ENCODE peak calls at places on chromosomes 11 and 22, in eight cellular contexts. One of them, this sample, is unnamed.
A peak's percentile ranks its signal among the peaks of the same experiment; 100 is the strongest.

GRCh38 chr11:1834132-1834610 is 619 bp upstream of the SYT8 start:
- DNase-seq in CD4-positive, CD25-positive, alpha-beta regulatory T cell: no peak
- DNase-seq in ELR: no peak
- DNase-seq in activated CD4-positive, alpha-beta T cell treated with anti-CD3 and anti-CD28 coated beads for 24 hours: no peak
- DNase-seq in KBM-7: no peak
- DNase-seq in osteocyte: no peak
- DNase-seq in ACHN: no peak
- DNase-seq in SJSA1: no peak
- DNase-seq in this sample: no peak

GRCh38 chr11:110527146-110527545 is 97.4 kb downstream of the FDX1 start:
- DNase-seq in CD4-positive, CD25-positive, alpha-beta regulatory T cell: no peak
- DNase-seq in ELR: no peak
- DNase-seq in activated CD4-positive, alpha-beta T cell treated with anti-CD3 and anti-CD28 coated beads for 24 hours: no peak
- DNase-seq in KBM-7: no peak
- DNase-seq in osteocyte: no peak
- DNase-seq in ACHN: no peak
- DNase-seq in SJSA1: no peak
- DNase-seq in this sample: no peak

GRCh38 chr11:95092549-95093324 is 3.1 kb downstream of the ENDOD1 start:
- DNase-seq in CD4-positive, CD25-positive, alpha-beta regulatory T cell: no peak
- DNase-seq in ELR: peak; percentile 83
- DNase-seq in activated CD4-positive, alpha-beta T cell treated with anti-CD3 and anti-CD28 coated beads for 24 hours: peak; percentile 28
- DNase-seq in KBM-7: peak; percentile 28
- DNase-seq in osteocyte: no peak
- DNase-seq in ACHN: peak; percentile 59
- DNase-seq in SJSA1: no peak
- DNase-seq in this sample: no peak

GRCh38 chr11:70297341-70297740 is 26.9 kb downstream of the PPFIA1 start:
- DNase-seq in CD4-positive, CD25-positive, alpha-beta regulatory T cell: no peak
- DNase-seq in ELR: peak; percentile 65
- DNase-seq in activated CD4-positive, alpha-beta T cell treated with anti-CD3 and anti-CD28 coated beads for 24 hours: no peak
- DNase-seq in KBM-7: no peak
- DNase-seq in osteocyte: no peak
- DNase-seq in ACHN: no peak
- DNase-seq in SJSA1: no peak
- DNase-seq in this sample: no peak

GRCh38 chr11:11502303-11502828 is 119.4 kb downstream of the GALNT18 start:
- DNase-seq in CD4-positive, CD25-positive, alpha-beta regulatory T cell: no peak
- DNase-seq in ELR: no peak
- DNase-seq in activated CD4-positive, alpha-beta T cell treated with anti-CD3 and anti-CD28 coated beads for 24 hours: no peak
- DNase-seq in KBM-7: no peak
- DNase-seq in osteocyte: no peak
- DNase-seq in ACHN: no peak
- DNase-seq in SJSA1: no peak
- DNase-seq in this sample: no peak

GRCh38 chr11:134942633-134943032 is 530.6 kb upstream of the B3GAT1 start:
- DNase-seq in CD4-positive, CD25-positive, alpha-beta regulatory T cell: no peak
- DNase-seq in ELR: no peak
- DNase-seq in activated CD4-positive, alpha-beta T cell treated with anti-CD3 and anti-CD28 coated beads for 24 hours: no peak
- DNase-seq in KBM-7: no peak
- DNase-seq in osteocyte: peak; percentile 51
- DNase-seq in ACHN: no peak
- DNase-seq in SJSA1: no peak
- DNase-seq in this sample: no peak

GRCh38 chr22:25853501-25853900 is 111.5 kb downstream of the MYO18B start:
- DNase-seq in CD4-positive, CD25-positive, alpha-beta regulatory T cell: no peak
- DNase-seq in ELR: no peak
- DNase-seq in activated CD4-positive, alpha-beta T cell treated with anti-CD3 and anti-CD28 coated beads for 24 hours: no peak
- DNase-seq in KBM-7: no peak
- DNase-seq in osteocyte: no peak
- DNase-seq in ACHN: no peak
- DNase-seq in SJSA1: no peak
- DNase-seq in this sample: no peak

GRCh38 chr11:113376156-113376555 is 11.4 kb upstream of the ANKK1 start:
- DNase-seq in CD4-positive, CD25-positive, alpha-beta regulatory T cell: no peak
- DNase-seq in ELR: no peak
- DNase-seq in activated CD4-positive, alpha-beta T cell treated with anti-CD3 and anti-CD28 coated beads for 24 hours: no peak
- DNase-seq in KBM-7: peak; percentile 1
- DNase-seq in osteocyte: no peak
- DNase-seq in ACHN: no peak
- DNase-seq in SJSA1: no peak
- DNase-seq in this sample: no peak

GRCh38 chr11:88535916-88536547 is 198.5 kb upstream of the CTSC start:
- DNase-seq in CD4-positive, CD25-positive, alpha-beta regulatory T cell: no peak
- DNase-seq in ELR: peak; percentile 96
- DNase-seq in activated CD4-positive, alpha-beta T cell treated with anti-CD3 and anti-CD28 coated beads for 24 hours: no peak
- DNase-seq in KBM-7: no peak
- DNase-seq in osteocyte: no peak
- DNase-seq in ACHN: peak; percentile 90
- DNase-seq in SJSA1: peak; percentile 63
- DNase-seq in this sample: no peak

GRCh38 chr11:79244175-79244804 is 196.5 kb downstream of the TENM4 start:
- DNase-seq in CD4-positive, CD25-positive, alpha-beta regulatory T cell: no peak
- DNase-seq in ELR: peak; percentile 61
- DNase-seq in activated CD4-positive, alpha-beta T cell treated with anti-CD3 and anti-CD28 coated beads for 24 hours: no peak
- DNase-seq in KBM-7: no peak
- DNase-seq in osteocyte: no peak
- DNase-seq in ACHN: no peak
- DNase-seq in SJSA1: peak; percentile 43
- DNase-seq in this sample: no peak

GRCh38 chr11:65260756-65261590 is 789 bp upstream of the POLA2 start:
- DNase-seq in CD4-positive, CD25-positive, alpha-beta regulatory T cell: no peak
- DNase-seq in ELR: no peak
- DNase-seq in activated CD4-positive, alpha-beta T cell treated with anti-CD3 and anti-CD28 coated beads for 24 hours: no peak
- DNase-seq in KBM-7: no peak
- DNase-seq in osteocyte: no peak
- DNase-seq in ACHN: no peak
- DNase-seq in SJSA1: no peak
- DNase-seq in this sample: no peak

GRCh38 chr11:7903940-7904339 is 27.1 kb downstream of the OR10A6 start:
- DNase-seq in CD4-positive, CD25-positive, alpha-beta regulatory T cell: no peak
- DNase-seq in ELR: no peak
- DNase-seq in activated CD4-positive, alpha-beta T cell treated with anti-CD3 and anti-CD28 coated beads for 24 hours: no peak
- DNase-seq in KBM-7: no peak
- DNase-seq in osteocyte: no peak
- DNase-seq in ACHN: no peak
- DNase-seq in SJSA1: no peak
- DNase-seq in this sample: no peak

GRCh38 chr11:29025001-29025400 is 916.8 kb downstream of the METTL15 start:
- DNase-seq in CD4-positive, CD25-positive, alpha-beta regulatory T cell: no peak
- DNase-seq in ELR: peak; percentile 27
- DNase-seq in activated CD4-positive, alpha-beta T cell treated with anti-CD3 and anti-CD28 coated beads for 24 hours: no peak
- DNase-seq in KBM-7: no peak
- DNase-seq in osteocyte: no peak
- DNase-seq in ACHN: no peak
- DNase-seq in SJSA1: no peak
- DNase-seq in this sample: no peak

GRCh38 chr11:119700536-119701346 is 28.3 kb downstream of the NECTIN1 start:
- DNase-seq in CD4-positive, CD25-positive, alpha-beta regulatory T cell: no peak
- DNase-seq in ELR: peak; percentile 74
- DNase-seq in activated CD4-positive, alpha-beta T cell treated with anti-CD3 and anti-CD28 coated beads for 24 hours: no peak
- DNase-seq in KBM-7: no peak
- DNase-seq in osteocyte: no peak
- DNase-seq in ACHN: no peak
- DNase-seq in SJSA1: no peak
- DNase-seq in this sample: no peak

GRCh38 chr11:128208329-128209220 is 378.8 kb downstream of the ETS1 start:
- DNase-seq in CD4-positive, CD25-positive, alpha-beta regulatory T cell: no peak
- DNase-seq in ELR: peak; percentile 91
- DNase-seq in activated CD4-positive, alpha-beta T cell treated with anti-CD3 and anti-CD28 coated beads for 24 hours: no peak
- DNase-seq in KBM-7: no peak
- DNase-seq in osteocyte: no peak
- DNase-seq in ACHN: peak; percentile 90
- DNase-seq in SJSA1: peak; percentile 71
- DNase-seq in this sample: no peak

GRCh38 chr11:20031155-20032001 is 128.9 kb downstream of the DBX1 start:
- DNase-seq in CD4-positive, CD25-positive, alpha-beta regulatory T cell: no peak
- DNase-seq in ELR: peak; percentile 84
- DNase-seq in activated CD4-positive, alpha-beta T cell treated with anti-CD3 and anti-CD28 coated beads for 24 hours: no peak
- DNase-seq in KBM-7: no peak
- DNase-seq in osteocyte: no peak
- DNase-seq in ACHN: peak; percentile 91
- DNase-seq in SJSA1: peak; percentile 83
- DNase-seq in this sample: no peak

GRCh38 chr11:61553373-61554171 is 27.3 kb downstream of the SYT7 start:
- DNase-seq in CD4-positive, CD25-positive, alpha-beta regulatory T cell: no peak
- DNase-seq in ELR: no peak
- DNase-seq in activated CD4-positive, alpha-beta T cell treated with anti-CD3 and anti-CD28 coated beads for 24 hours: no peak
- DNase-seq in KBM-7: no peak
- DNase-seq in osteocyte: no peak
- DNase-seq in ACHN: no peak
- DNase-seq in SJSA1: no peak
- DNase-seq in this sample: no peak

GRCh38 chr11:107916671-107917241 is 11.5 kb upstream of the RAB39A start:
- DNase-seq in CD4-positive, CD25-positive, alpha-beta regulatory T cell: peak; percentile 9
- DNase-seq in ELR: peak; percentile 34
- DNase-seq in activated CD4-positive, alpha-beta T cell treated with anti-CD3 and anti-CD28 coated beads for 24 hours: peak; percentile 6
- DNase-seq in KBM-7: no peak
- DNase-seq in osteocyte: peak; percentile 80
- DNase-seq in ACHN: peak; percentile 49
- DNase-seq in SJSA1: no peak
- DNase-seq in this sample: no peak

GRCh38 chr11:73260127-73260457 is 12.0 kb upstream of the P2RY6 start:
- DNase-seq in CD4-positive, CD25-positive, alpha-beta regulatory T cell: no peak
- DNase-seq in ELR: no peak
- DNase-seq in activated CD4-positive, alpha-beta T cell treated with anti-CD3 and anti-CD28 coated beads for 24 hours: no peak
- DNase-seq in KBM-7: no peak
- DNase-seq in osteocyte: peak; percentile 74
- DNase-seq in ACHN: no peak
- DNase-seq in SJSA1: no peak
- DNase-seq in this sample: no peak

GRCh38 chr11:17161515-17161914 is 46.3 kb downstream of the PIK3C2A start:
- DNase-seq in CD4-positive, CD25-positive, alpha-beta regulatory T cell: no peak
- DNase-seq in ELR: no peak
- DNase-seq in activated CD4-positive, alpha-beta T cell treated with anti-CD3 and anti-CD28 coated beads for 24 hours: no peak
- DNase-seq in KBM-7: peak; percentile 48
- DNase-seq in osteocyte: no peak
- DNase-seq in ACHN: no peak
- DNase-seq in SJSA1: no peak
- DNase-seq in this sample: no peak

GRCh38 chr11:57568330-57568766 is 876 bp upstream of the UBE2L6 start:
- DNase-seq in CD4-positive, CD25-positive, alpha-beta regulatory T cell: peak; percentile 74
- DNase-seq in ELR: peak; percentile 83
- DNase-seq in activated CD4-positive, alpha-beta T cell treated with anti-CD3 and anti-CD28 coated beads for 24 hours: peak; percentile 89
- DNase-seq in KBM-7: peak; percentile 91
- DNase-seq in osteocyte: no peak
- DNase-seq in ACHN: peak; percentile 77
- DNase-seq in SJSA1: peak; percentile 85
- DNase-seq in this sample: peak; percentile 91

GRCh38 chr22:44399196-44399837 is 86.6 kb upstream of the SHISAL1 start:
- DNase-seq in CD4-positive, CD25-positive, alpha-beta regulatory T cell: no peak
- DNase-seq in ELR: no peak
- DNase-seq in activated CD4-positive, alpha-beta T cell treated with anti-CD3 and anti-CD28 coated beads for 24 hours: no peak
- DNase-seq in KBM-7: no peak
- DNase-seq in osteocyte: peak; percentile 71
- DNase-seq in ACHN: no peak
- DNase-seq in SJSA1: no peak
- DNase-seq in this sample: peak; percentile 10

GRCh38 chr11:12602421-12602820 is 71.8 kb upstream of the TEAD1 start:
- DNase-seq in CD4-positive, CD25-positive, alpha-beta regulatory T cell: no peak
- DNase-seq in ELR: peak; percentile 21
- DNase-seq in activated CD4-positive, alpha-beta T cell treated with anti-CD3 and anti-CD28 coated beads for 24 hours: no peak
- DNase-seq in KBM-7: no peak
- DNase-seq in osteocyte: no peak
- DNase-seq in ACHN: peak; percentile 49
- DNase-seq in SJSA1: no peak
- DNase-seq in this sample: no peak

GRCh38 chr11:90845799-90846198 is 623.0 kb upstream of the CHORDC1 start:
- DNase-seq in CD4-positive, CD25-positive, alpha-beta regulatory T cell: no peak
- DNase-seq in ELR: no peak
- DNase-seq in activated CD4-positive, alpha-beta T cell treated with anti-CD3 and anti-CD28 coated beads for 24 hours: no peak
- DNase-seq in KBM-7: no peak
- DNase-seq in osteocyte: no peak
- DNase-seq in ACHN: no peak
- DNase-seq in SJSA1: no peak
- DNase-seq in this sample: no peak

GRCh38 chr22:49880281-49880680 is 26.6 kb downstream of the ZBED4 start:
- DNase-seq in CD4-positive, CD25-positive, alpha-beta regulatory T cell: no peak
- DNase-seq in ELR: no peak
- DNase-seq in activated CD4-positive, alpha-beta T cell treated with anti-CD3 and anti-CD28 coated beads for 24 hours: no peak
- DNase-seq in KBM-7: peak; percentile 62
- DNase-seq in osteocyte: no peak
- DNase-seq in ACHN: no peak
- DNase-seq in SJSA1: no peak
- DNase-seq in this sample: no peak

GRCh38 chr11:57359896-57360690 is 20.9 kb downstream of the PRG3 start:
- DNase-seq in CD4-positive, CD25-positive, alpha-beta regulatory T cell: no peak
- DNase-seq in ELR: no peak
- DNase-seq in activated CD4-positive, alpha-beta T cell treated with anti-CD3 and anti-CD28 coated beads for 24 hours: no peak
- DNase-seq in KBM-7: no peak
- DNase-seq in osteocyte: no peak
- DNase-seq in ACHN: no peak
- DNase-seq in SJSA1: no peak
- DNase-seq in this sample: no peak

GRCh38 chr11:26948881-26949280 is 45.0 kb upstream of the FIBIN start:
- DNase-seq in CD4-positive, CD25-positive, alpha-beta regulatory T cell: no peak
- DNase-seq in ELR: peak; percentile 30
- DNase-seq in activated CD4-positive, alpha-beta T cell treated with anti-CD3 and anti-CD28 coated beads for 24 hours: no peak
- DNase-seq in KBM-7: no peak
- DNase-seq in osteocyte: no peak
- DNase-seq in ACHN: no peak
- DNase-seq in SJSA1: no peak
- DNase-seq in this sample: no peak

GRCh38 chr11:116636341-116636968 is 136.3 kb downstream of the BUD13 start:
- DNase-seq in CD4-positive, CD25-positive, alpha-beta regulatory T cell: no peak
- DNase-seq in ELR: no peak
- DNase-seq in activated CD4-positive, alpha-beta T cell treated with anti-CD3 and anti-CD28 coated beads for 24 hours: no peak
- DNase-seq in KBM-7: no peak
- DNase-seq in osteocyte: peak; percentile 56
- DNase-seq in ACHN: no peak
- DNase-seq in SJSA1: no peak
- DNase-seq in this sample: no peak

GRCh38 chr11:85088286-85088685 is 538.9 kb downstream of the DLG2 start:
- DNase-seq in CD4-positive, CD25-positive, alpha-beta regulatory T cell: no peak
- DNase-seq in ELR: peak; percentile 75
- DNase-seq in activated CD4-positive, alpha-beta T cell treated with anti-CD3 and anti-CD28 coated beads for 24 hours: no peak
- DNase-seq in KBM-7: no peak
- DNase-seq in osteocyte: no peak
- DNase-seq in ACHN: no peak
- DNase-seq in SJSA1: no peak
- DNase-seq in this sample: no peak

GRCh38 chr22:36737776-36738175 is 34.2 kb upstream of the CACNG2 start:
- DNase-seq in CD4-positive, CD25-positive, alpha-beta regulatory T cell: no peak
- DNase-seq in ELR: no peak
- DNase-seq in activated CD4-positive, alpha-beta T cell treated with anti-CD3 and anti-CD28 coated beads for 24 hours: no peak
- DNase-seq in KBM-7: no peak
- DNase-seq in osteocyte: peak; percentile 59
- DNase-seq in ACHN: no peak
- DNase-seq in SJSA1: no peak
- DNase-seq in this sample: no peak

GRCh38 chr11:110074499-110074898 is 18.7 kb upstream of the ZC3H12C start:
- DNase-seq in CD4-positive, CD25-positive, alpha-beta regulatory T cell: no peak
- DNase-seq in ELR: no peak
- DNase-seq in activated CD4-positive, alpha-beta T cell treated with anti-CD3 and anti-CD28 coated beads for 24 hours: no peak
- DNase-seq in KBM-7: no peak
- DNase-seq in osteocyte: no peak
- DNase-seq in ACHN: no peak
- DNase-seq in SJSA1: no peak
- DNase-seq in this sample: no peak

GRCh38 chr11:105135873-105136272 is 3.7 kb downstream of the CARD18 start:
- DNase-seq in CD4-positive, CD25-positive, alpha-beta regulatory T cell: no peak
- DNase-seq in ELR: no peak
- DNase-seq in activated CD4-positive, alpha-beta T cell treated with anti-CD3 and anti-CD28 coated beads for 24 hours: no peak
- DNase-seq in KBM-7: no peak
- DNase-seq in osteocyte: no peak
- DNase-seq in ACHN: no peak
- DNase-seq in SJSA1: no peak
- DNase-seq in this sample: no peak

GRCh38 chr11:114179234-114179941 is 116.8 kb upstream of the NNMT start:
- DNase-seq in CD4-positive, CD25-positive, alpha-beta regulatory T cell: no peak
- DNase-seq in ELR: no peak
- DNase-seq in activated CD4-positive, alpha-beta T cell treated with anti-CD3 and anti-CD28 coated beads for 24 hours: no peak
- DNase-seq in KBM-7: no peak
- DNase-seq in osteocyte: no peak
- DNase-seq in ACHN: no peak
- DNase-seq in SJSA1: no peak
- DNase-seq in this sample: no peak

GRCh38 chr11:67268036-67268683 is 1.9 kb downstream of the GRK2 start:
- DNase-seq in CD4-positive, CD25-positive, alpha-beta regulatory T cell: peak; percentile 44
- DNase-seq in ELR: no peak
- DNase-seq in activated CD4-positive, alpha-beta T cell treated with anti-CD3 and anti-CD28 coated beads for 24 hours: peak; percentile 53
- DNase-seq in KBM-7: peak; percentile 96
- DNase-seq in osteocyte: no peak
- DNase-seq in ACHN: no peak
- DNase-seq in SJSA1: no peak
- DNase-seq in this sample: no peak